ENCODE peak calls at places on chromosomes 12 and 14, in four cellular contexts. H is lower lobe of right lung, D is kidney, Y is astrocyte. V is an unnamed sample.
A peak's percentile ranks its signal among the peaks of the same experiment; 100 is the strongest.

GRCh38 chr12:117277875-117278274 is 83.6 kb downstream of the NOS1 start:
- DNase-seq in H (no peak), D (no peak), Y (no peak), V (no peak)

GRCh38 chr12:132886529-132887477 is 602 bp downstream of the CHFR start:
- DNase-seq in H (peak; percentile 60), D (no peak), Y (no peak), V (no peak)

GRCh38 chr12:111122458-111122878 is 202.1 kb upstream of the MYL2 start:
- DNase-seq in H (no peak), D (no peak), Y (no peak), V (no peak)

GRCh38 chr14:95523818-95524448 is 7.5 kb upstream of the SYNE3 start:
- DNase-seq in H (peak; percentile 60), D (no peak), Y (no peak), V (no peak)

GRCh38 chr14:100575266-100575995 is 11.8 kb downstream of the BEGAIN start:
- DNase-seq in H (no peak), D (peak; percentile 56), Y (no peak), V (no peak)

GRCh38 chr12:116604883-116605641 is 45.9 kb downstream of the MAP1LC3B2 start:
- DNase-seq in H (no peak), D (no peak), Y (no peak), V (no peak)

GRCh38 chr14:23300687-23301223 is 1.9 kb downstream of the PPP1R3E start:
- DNase-seq in H (no peak), D (no peak), Y (no peak), V (peak; percentile 44)

GRCh38 chr14:102020058-102020971 is 55.9 kb downstream of the DYNC1H1 start:
- DNase-seq in H (no peak), D (peak; percentile 30), Y (peak; percentile 96), V (peak; percentile 29)

GRCh38 chr14:103657466-103657865 is 28.5 kb downstream of the KLC1 start:
- DNase-seq in H (no peak), D (no peak), Y (peak; percentile 79), V (no peak)

GRCh38 chr12:113081785-113082296 is 25.3 kb downstream of the DTX1 start:
- DNase-seq in H (no peak), D (no peak), Y (no peak), V (no peak)

GRCh38 chr12:1890119-1890703 is 28.2 kb downstream of the CACNA2D4 start:
- DNase-seq in H (no peak), D (peak; percentile 59), Y (no peak), V (no peak)

GRCh38 chr14:74613211-74613914 is 1.3 kb upstream of the LTBP2 start:
- DNase-seq in H (no peak), D (no peak), Y (no peak), V (no peak)
- H3K4me1 ChIP-seq in H (peaks cover 47% of the 10 kb centered on the region), D (peaks cover 6% of the 10 kb centered on the region), Y (peaks cover 74% of the 10 kb centered on the region), V (peaks cover 17% of the 10 kb centered on the region)

DNA sequence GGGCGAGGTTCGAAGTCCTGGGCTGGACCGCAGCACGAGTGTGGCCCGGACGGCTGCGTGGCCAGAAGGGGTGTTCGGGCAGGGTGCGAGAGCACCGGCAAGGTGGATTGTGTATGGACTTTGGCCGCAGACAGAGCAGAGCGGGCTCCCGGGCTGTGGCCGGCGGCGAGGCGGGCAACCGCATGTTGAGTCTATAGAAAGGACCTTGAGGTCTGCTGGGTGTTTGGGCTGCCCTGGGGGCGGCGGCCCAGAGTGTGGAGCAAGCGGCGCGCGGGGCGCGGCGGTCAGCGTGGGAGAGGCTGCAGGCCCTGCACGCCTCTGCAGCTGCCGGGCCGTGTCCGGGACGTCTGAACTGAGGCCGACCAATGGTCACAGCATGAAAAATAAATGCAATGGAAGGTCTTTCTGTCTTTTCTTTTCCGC is 5.7 kb upstream of the HOXC9 start:
- DNase-seq in H (no peak), D (peak; percentile 79), Y (no peak), V (no peak)
- H3K27ac ChIP-seq in H (no peak overlapping the region), D (peak overlapping the region; percentile 87), Y (no peak overlapping the region), V (peak overlapping the region; percentile 97)

GRCh38 chr12:15778126-15778525 is 11.1 kb downstream of the EPS8 start:
- DNase-seq in H (no peak), D (no peak), Y (peak; percentile 84), V (no peak)
- TF ChIP-seq CTCF in H (no peak), D (no peak), Y (no peak), V (no peak)

DNA sequence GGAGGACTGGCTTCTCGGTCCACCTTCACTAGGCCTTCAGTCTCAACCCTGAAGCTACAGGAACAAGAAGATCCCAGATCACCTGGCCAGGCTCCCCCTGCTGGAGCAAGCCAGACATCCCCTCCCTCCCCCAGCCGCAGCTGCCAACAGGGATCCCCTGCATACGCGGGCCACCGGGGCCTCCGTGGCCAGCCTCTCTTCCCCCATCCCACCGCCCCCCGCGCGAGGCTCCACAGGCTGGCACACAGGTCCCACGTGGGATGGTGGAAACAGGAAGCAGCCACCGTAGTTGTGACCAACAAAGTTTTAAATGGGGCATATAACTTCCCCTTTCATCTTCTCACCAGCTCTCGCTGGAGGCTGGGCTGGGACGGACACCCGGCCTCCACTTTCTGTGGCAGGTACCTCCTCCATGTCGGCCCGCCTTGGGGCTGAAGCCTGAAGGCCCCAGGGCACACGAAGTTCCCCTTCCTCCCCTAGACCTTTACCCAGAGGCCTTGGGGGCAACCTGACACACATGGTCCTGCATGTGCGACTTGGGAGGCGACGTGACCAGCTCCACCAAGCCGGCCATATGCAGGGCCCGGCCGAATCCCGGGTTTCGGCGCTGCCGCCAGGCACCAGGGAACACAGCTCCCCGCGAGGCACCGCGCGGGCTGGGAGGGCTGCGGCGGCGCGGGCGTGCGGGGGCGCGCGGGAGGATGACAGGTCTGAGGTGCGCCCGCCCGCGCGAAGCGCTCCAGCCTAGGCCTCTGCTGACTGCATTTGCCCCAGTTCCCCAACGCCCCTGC is 44.4 kb upstream of the PNMA1 start:
- DNase-seq in H (peak; percentile 86), D (peak; percentile 92), Y (peak; percentile 43), V (no peak)
- H3K4me1 ChIP-seq in H (peaks cover 88% of the 10 kb centered on the region), D (peaks cover 76% of the 10 kb centered on the region), Y (peaks cover 53% of the 10 kb centered on the region), V (peaks cover 41% of the 10 kb centered on the region)

V was measured in foreskin keratinocyte.